ENCODE peak calls at places on chromosome 4, in eight cellular contexts. L, T, C, E, Q, W, R and X are unnamed samples. For H3K27me3, the result is how much of the 10 kb centered on the place peaks cover.

GRCh38 chr4:105930696-105931095 is 35.4 kb downstream of the NPNT start:
- DNase-seq in L (no peak), T (no peak), C (no peak), E (no peak), Q (no peak), W (no peak), R (no peak), X (no peak)

GRCh38 chr4:137432431-137432830 is 99.9 kb downstream of the PCDH18 start:
- DNase-seq in L (no peak), T (no peak), C (no peak), E (no peak), Q (no peak), W (no peak), R (no peak), X (no peak)

GRCh38 chr4:185210102-185210981 is 944 bp downstream of the SNX25 start:
- DNase-seq in L (peak), T (peak), C (peak), E (peak), Q (no peak), W (peak), R (peak), X (no peak)

GRCh38 chr4:61590881-61591280 is 390.8 kb downstream of the ADGRL3 start:
- DNase-seq in L (no peak), T (no peak), C (no peak), E (no peak), Q (no peak), W (no peak), R (no peak), X (no peak)

GRCh38 chr4:185513489-185514181 is 21.7 kb downstream of the PDLIM3 start:
- DNase-seq in L (no peak), T (no peak), C (peak), E (no peak), Q (no peak), W (no peak), R (no peak), X (no peak)

GRCh38 chr4:8070751-8071718 is 87.6 kb downstream of the ABLIM2 start:
- DNase-seq in L (no peak), T (peak), C (no peak), E (peak), Q (no peak), W (peak), R (peak), X (no peak)

GRCh38 chr4:113613503-113613902 is 148.0 kb downstream of the CAMK2D start:
- DNase-seq in L (no peak), T (no peak), C (peak), E (no peak), Q (no peak), W (no peak), R (no peak), X (no peak)

GRCh38 chr4:108700358-108700757 is 50.0 kb downstream of the OSTC start:
- DNase-seq in L (no peak), T (no peak), C (peak), E (no peak), Q (no peak), W (no peak), R (peak), X (no peak)

GRCh38 chr4:10066704-10067651 is 45.7 kb upstream of the SLC2A9 start:
- DNase-seq in L (peak), T (no peak), C (no peak), E (no peak), Q (no peak), W (no peak), R (no peak), X (no peak)

GRCh38 chr4:108833041-108833440 is 70.2 kb upstream of the ETNPPL start:
- DNase-seq in L (no peak), T (no peak), C (no peak), E (no peak), Q (no peak), W (no peak), R (no peak), X (no peak)

GRCh38 chr4:78951862-78952472 is 12.7 kb upstream of the PAQR3 start:
- DNase-seq in L (no peak), T (no peak), C (peak), E (no peak), Q (no peak), W (no peak), R (peak), X (no peak)

GRCh38 chr4:186739802-186740434 is 16.3 kb upstream of the FAT1 start:
- DNase-seq in L (no peak), T (no peak), C (no peak), E (no peak), Q (no peak), W (no peak), R (peak), X (no peak)

GRCh38 chr4:57110635-57111546 is 706 bp upstream of the IGFBP7 start:
- DNase-seq in L (peak), T (no peak), C (peak), E (peak), Q (peak), W (no peak), R (peak), X (no peak)

GRCh38 chr4:159142985-159143384 is 40.1 kb downstream of the RAPGEF2 start:
- DNase-seq in L (no peak), T (no peak), C (no peak), E (no peak), Q (no peak), W (no peak), R (no peak), X (no peak)

GRCh38 chr4:146638801-146639351 is at the start of gene POU4F2:
- DNase-seq in L (peak), T (no peak), C (peak), E (no peak), Q (no peak), W (no peak), R (peak), X (no peak)

GRCh38 chr4:150769235-150769634 is 187.3 kb downstream of the MAB21L2 start:
- DNase-seq in L (no peak), T (no peak), C (peak), E (no peak), Q (no peak), W (no peak), R (no peak), X (peak)

GRCh38 chr4:119300072-119300387 is 21.9 kb downstream of the FABP2 start:
- DNase-seq in L (no peak), T (peak), C (peak), E (peak), Q (no peak), W (peak), R (peak), X (no peak)

GRCh38 chr4:119299221-119300071 is 22.5 kb downstream of the FABP2 start:
- DNase-seq in L (no peak), T (no peak), C (peak), E (no peak), Q (no peak), W (no peak), R (no peak), X (no peak)

GRCh38 chr4:119296356-119296755 is 25.6 kb downstream of the FABP2 start:
- DNase-seq in L (no peak), T (no peak), C (no peak), E (no peak), Q (no peak), W (no peak), R (no peak), X (no peak)

GRCh38 chr4:119300388-119301131 is 21.4 kb downstream of the FABP2 start:
- DNase-seq in L (peak), T (peak), C (peak), E (peak), Q (peak), W (peak), R (peak), X (peak)

GRCh38 chr4:119297795-119298194 is 24.1 kb downstream of the FABP2 start:
- DNase-seq in L (no peak), T (no peak), C (no peak), E (no peak), Q (no peak), W (no peak), R (no peak), X (no peak)
- H3K27ac ChIP-seq in L (no peak), T (peak), C (no peak), E (no peak), Q (no peak), W (no peak), R (no peak), X (no peak)

GRCh38 chr4:45064741-45065140 is 338.4 kb upstream of the GNPDA2 start:
- DNase-seq in L (no peak), T (no peak), C (no peak), E (no peak), Q (no peak), W (no peak), R (no peak), X (no peak)
- H3K27me3 ChIP-seq in L (under half), T (under half), C (under half), E (under half), Q (under half), W (under half), R (under half), X (under half)

GRCh38 chr4:98470831-98471230 is 187.6 kb downstream of the TSPAN5 start:
- DNase-seq in L (no peak), T (no peak), C (peak), E (no peak), Q (no peak), W (no peak), R (no peak), X (no peak)

GRCh38 chr4:98468744-98469143 is 189.7 kb downstream of the TSPAN5 start:
- DNase-seq in L (no peak), T (no peak), C (peak), E (peak), Q (no peak), W (no peak), R (no peak), X (no peak)

GRCh38 chr4:98467627-98468072 is 190.8 kb downstream of the TSPAN5 start:
- DNase-seq in L (peak), T (peak), C (peak), E (peak), Q (peak), W (no peak), R (peak), X (peak)

GRCh38 chr4:98470366-98470765 is 188.0 kb downstream of the TSPAN5 start:
- DNase-seq in L (no peak), T (no peak), C (no peak), E (no peak), Q (no peak), W (no peak), R (no peak), X (no peak)

GRCh38 chr4:98469776-98470175 is 188.6 kb downstream of the TSPAN5 start:
- DNase-seq in L (no peak), T (no peak), C (no peak), E (no peak), Q (no peak), W (no peak), R (no peak), X (no peak)
- H3K27ac ChIP-seq in L (no peak), T (no peak), C (no peak), E (no peak), Q (no peak), W (no peak), R (no peak), X (no peak)

GRCh38 chr4:46994007-46994405 is 625 bp upstream of the GABRA4 start:
- DNase-seq in L (no peak), T (no peak), C (peak), E (peak), Q (no peak), W (no peak), R (no peak), X (no peak)
- H3K27me3 ChIP-seq in L (under half), T (under half), C (under half), E (under half), Q (under half), W (under half), R (under half), X (under half)

GRCh38 chr4:1013225-1014073 is 2.0 kb downstream of the FGFRL1 start:
- DNase-seq in L (no peak), T (no peak), C (no peak), E (no peak), Q (no peak), W (no peak), R (no peak), X (no peak)
- H3K27ac ChIP-seq in L (no peak), T (no peak), C (no peak), E (no peak), Q (no peak), W (no peak), R (no peak), X (no peak)

GRCh38 chr4:6348408-6348807 is 78.8 kb downstream of the WFS1 start:
- DNase-seq in L (no peak), T (no peak), C (no peak), E (no peak), Q (no peak), W (no peak), R (no peak), X (no peak)

GRCh38 chr4:6349896-6350295 is 80.2 kb downstream of the WFS1 start:
- DNase-seq in L (no peak), T (no peak), C (peak), E (no peak), Q (no peak), W (no peak), R (no peak), X (no peak)

GRCh38 chr4:6351246-6352000 is 81.8 kb downstream of the WFS1 start:
- DNase-seq in L (no peak), T (no peak), C (no peak), E (no peak), Q (no peak), W (no peak), R (no peak), X (no peak)

GRCh38 chr4:6352031-6352763 is 82.5 kb downstream of the WFS1 start:
- DNase-seq in L (no peak), T (no peak), C (no peak), E (no peak), Q (no peak), W (no peak), R (no peak), X (no peak)

DNA sequence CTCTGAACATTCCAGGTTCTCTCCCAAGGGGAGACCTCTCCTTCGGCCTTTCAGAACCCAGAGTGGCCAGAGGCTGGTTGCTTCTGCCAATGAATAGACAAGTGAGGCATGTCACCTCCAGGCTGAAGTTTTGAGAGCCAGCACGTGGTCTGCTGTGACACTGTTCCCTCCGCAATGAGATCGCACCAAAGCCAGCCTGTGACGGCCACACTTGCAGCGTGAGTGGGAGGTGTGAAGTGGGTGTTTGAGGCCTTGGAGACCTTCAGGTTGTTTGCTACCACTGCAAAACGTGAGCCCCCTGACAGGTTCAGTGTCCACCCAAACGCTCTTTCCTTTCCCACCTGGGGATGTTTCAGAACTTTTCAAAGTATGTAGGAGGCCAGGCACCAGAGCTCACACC is 81.0 kb downstream of the WFS1 start:
- DNase-seq in L (no peak), T (no peak), C (no peak), E (no peak), Q (no peak), W (no peak), R (no peak), X (no peak)
- H3K27me3 ChIP-seq in L (under half), T (under half), C (under half), E (under half), Q (under half), W (under half), R (under half), X (under half)

GRCh38 chr4:162706051-162706450 is 460.6 kb downstream of the NAF1 start:
- DNase-seq in L (no peak), T (no peak), C (no peak), E (no peak), Q (no peak), W (no peak), R (no peak), X (no peak)

GRCh38 chr4:162699629-162700028 is 467.1 kb downstream of the NAF1 start:
- DNase-seq in L (no peak), T (no peak), C (no peak), E (no peak), Q (no peak), W (no peak), R (no peak), X (no peak)

GRCh38 chr4:162700358-162700757 is 466.3 kb downstream of the NAF1 start:
- DNase-seq in L (no peak), T (no peak), C (no peak), E (no peak), Q (no peak), W (no peak), R (no peak), X (no peak)

GRCh38 chr4:162705130-162705803 is 461.4 kb downstream of the NAF1 start:
- DNase-seq in L (no peak), T (no peak), C (no peak), E (no peak), Q (no peak), W (no peak), R (no peak), X (no peak)

GRCh38 chr4:162700815-162701361 is 465.8 kb downstream of the NAF1 start:
- DNase-seq in L (no peak), T (no peak), C (no peak), E (no peak), Q (no peak), W (no peak), R (no peak), X (no peak)
- H3K27ac ChIP-seq in L (no peak), T (no peak), C (no peak), E (no peak), Q (no peak), W (no peak), R (no peak), X (no peak)

GRCh38 chr4:20256381-20256881 is 4.7 kb downstream of the SLIT2 start:
- DNase-seq in L (no peak), T (no peak), C (peak), E (no peak), Q (no peak), W (no peak), R (no peak), X (no peak)
- H3K27me3 ChIP-seq in L (under half), T (under half), C (under half), E (half or more), Q (under half), W (under half), R (under half), X (under half)